ENCODE peak calls at places on chromosomes 7 and 10, in ten cellular contexts. One of them, this sample, is unnamed.

GRCh38 chr7:767941-768729 is 41.1 kb upstream of the PRKAR1B start:
- DNase-seq in PC-3: no peak
- DNase-seq in cardiac fibroblast: no peak
- DNase-seq in brain microvascular endothelial cell: peak
- DNase-seq in BE2C: peak
- DNase-seq in right lobe of liver: no peak
- DNase-seq in ascending aorta: no peak
- DNase-seq in HFF-Myc: no peak
- DNase-seq in choroid plexus epithelial cell: peak
- DNase-seq in tibial artery: no peak
- DNase-seq in this sample: peak

GRCh38 chr7:46909601-46910051 is 672.3 kb downstream of the TNS3 start:
- DNase-seq in PC-3: peak
- DNase-seq in cardiac fibroblast: peak
- DNase-seq in brain microvascular endothelial cell: peak
- DNase-seq in BE2C: no peak
- DNase-seq in right lobe of liver: no peak
- DNase-seq in ascending aorta: no peak
- DNase-seq in HFF-Myc: no peak
- DNase-seq in choroid plexus epithelial cell: peak
- DNase-seq in tibial artery: no peak
- DNase-seq in this sample: peak

GRCh38 chr10:4240641-4241197 is 455.7 kb upstream of the KLF6 start:
- DNase-seq in PC-3: no peak
- DNase-seq in cardiac fibroblast: peak
- DNase-seq in brain microvascular endothelial cell: peak
- DNase-seq in BE2C: no peak
- DNase-seq in right lobe of liver: no peak
- DNase-seq in ascending aorta: no peak
- DNase-seq in HFF-Myc: no peak
- DNase-seq in choroid plexus epithelial cell: peak
- DNase-seq in tibial artery: no peak
- DNase-seq in this sample: no peak

GRCh38 chr10:133356549-133356948 is 1.3 kb downstream of the FUOM start:
- DNase-seq in PC-3: no peak
- DNase-seq in cardiac fibroblast: no peak
- DNase-seq in brain microvascular endothelial cell: no peak
- DNase-seq in BE2C: no peak
- DNase-seq in right lobe of liver: no peak
- DNase-seq in ascending aorta: no peak
- DNase-seq in HFF-Myc: no peak
- DNase-seq in choroid plexus epithelial cell: no peak
- DNase-seq in tibial artery: no peak
- DNase-seq in this sample: no peak

GRCh38 chr10:69463886-69464285 is 12.6 kb downstream of the TSPAN15 start:
- DNase-seq in PC-3: no peak
- DNase-seq in cardiac fibroblast: no peak
- DNase-seq in brain microvascular endothelial cell: no peak
- DNase-seq in BE2C: no peak
- DNase-seq in right lobe of liver: no peak
- DNase-seq in ascending aorta: no peak
- DNase-seq in HFF-Myc: no peak
- DNase-seq in choroid plexus epithelial cell: no peak
- DNase-seq in tibial artery: no peak
- DNase-seq in this sample: no peak

GRCh38 chr10:94439275-94439861 is 37.0 kb downstream of the TBC1D12 start:
- DNase-seq in PC-3: no peak
- DNase-seq in cardiac fibroblast: peak
- DNase-seq in brain microvascular endothelial cell: no peak
- DNase-seq in BE2C: no peak
- DNase-seq in right lobe of liver: peak
- DNase-seq in ascending aorta: no peak
- DNase-seq in HFF-Myc: no peak
- DNase-seq in choroid plexus epithelial cell: peak
- DNase-seq in tibial artery: no peak
- DNase-seq in this sample: no peak

GRCh38 chr7:121545418-121545817 is 149.3 kb upstream of the FAM3C start:
- DNase-seq in PC-3: no peak
- DNase-seq in cardiac fibroblast: no peak
- DNase-seq in brain microvascular endothelial cell: no peak
- DNase-seq in BE2C: no peak
- DNase-seq in right lobe of liver: no peak
- DNase-seq in ascending aorta: no peak
- DNase-seq in HFF-Myc: no peak
- DNase-seq in choroid plexus epithelial cell: peak
- DNase-seq in tibial artery: no peak
- DNase-seq in this sample: peak

GRCh38 chr7:112420236-112420945 is 29.9 kb upstream of the IFRD1 start:
- DNase-seq in PC-3: peak
- DNase-seq in cardiac fibroblast: no peak
- DNase-seq in brain microvascular endothelial cell: no peak
- DNase-seq in BE2C: no peak
- DNase-seq in right lobe of liver: no peak
- DNase-seq in ascending aorta: no peak
- DNase-seq in HFF-Myc: peak
- DNase-seq in choroid plexus epithelial cell: peak
- DNase-seq in tibial artery: no peak
- DNase-seq in this sample: no peak

GRCh38 chr7:130490287-130490686 is 1.6 kb upstream of the MEST start:
- DNase-seq in PC-3: no peak
- DNase-seq in cardiac fibroblast: no peak
- DNase-seq in brain microvascular endothelial cell: no peak
- DNase-seq in BE2C: no peak
- DNase-seq in right lobe of liver: no peak
- DNase-seq in ascending aorta: no peak
- DNase-seq in HFF-Myc: no peak
- DNase-seq in choroid plexus epithelial cell: no peak
- DNase-seq in tibial artery: no peak
- DNase-seq in this sample: no peak

GRCh38 chr10:110725809-110726641 is 81.9 kb downstream of the RBM20 start:
- DNase-seq in PC-3: no peak
- DNase-seq in cardiac fibroblast: peak
- DNase-seq in brain microvascular endothelial cell: peak
- DNase-seq in BE2C: no peak
- DNase-seq in right lobe of liver: peak
- DNase-seq in ascending aorta: peak
- DNase-seq in HFF-Myc: no peak
- DNase-seq in choroid plexus epithelial cell: peak
- DNase-seq in tibial artery: no peak
- DNase-seq in this sample: no peak

GRCh38 chr7:90709501-90710465 is 113.7 kb downstream of the CDK14 start:
- DNase-seq in PC-3: peak
- DNase-seq in cardiac fibroblast: peak
- DNase-seq in brain microvascular endothelial cell: peak
- DNase-seq in BE2C: no peak
- DNase-seq in right lobe of liver: no peak
- DNase-seq in ascending aorta: no peak
- DNase-seq in HFF-Myc: no peak
- DNase-seq in choroid plexus epithelial cell: peak
- DNase-seq in tibial artery: peak
- DNase-seq in this sample: no peak
- H3K4me3 ChIP-seq in PC-3: no peak
- H3K4me3 ChIP-seq in cardiac fibroblast: no peak
- H3K4me3 ChIP-seq in brain microvascular endothelial cell: no peak
- H3K4me3 ChIP-seq in BE2C: no peak
- H3K4me3 ChIP-seq in right lobe of liver: no peak
- H3K4me3 ChIP-seq in ascending aorta: no peak
- H3K4me3 ChIP-seq in HFF-Myc: no peak
- H3K4me3 ChIP-seq in choroid plexus epithelial cell: no peak
- H3K4me3 ChIP-seq in tibial artery: peak
- H3K4me3 ChIP-seq in this sample: no peak

DNA sequence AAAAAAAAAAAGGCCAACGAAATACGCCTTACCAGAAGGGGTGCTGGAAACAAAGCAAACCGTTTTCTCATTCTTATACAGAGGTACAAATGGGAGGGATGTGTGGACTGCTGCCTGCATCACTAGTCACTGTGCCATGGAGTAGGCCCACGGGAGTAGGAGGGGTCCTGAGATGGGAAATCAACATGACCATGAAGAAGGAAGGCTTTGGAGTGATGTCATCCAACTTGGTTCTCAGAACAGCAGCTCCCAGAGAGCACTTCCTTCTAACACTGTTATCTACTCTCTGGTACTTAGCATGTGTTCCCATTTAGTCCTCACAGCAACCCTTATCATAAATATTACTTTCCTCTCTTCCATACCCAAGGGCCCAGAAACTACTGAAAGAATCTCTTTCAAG is 60.0 kb upstream of the LRGUK start:
- DNase-seq in PC-3: no peak
- DNase-seq in cardiac fibroblast: no peak
- DNase-seq in brain microvascular endothelial cell: no peak
- DNase-seq in BE2C: no peak
- DNase-seq in right lobe of liver: no peak
- DNase-seq in ascending aorta: no peak
- DNase-seq in HFF-Myc: no peak
- DNase-seq in choroid plexus epithelial cell: no peak
- DNase-seq in tibial artery: no peak
- DNase-seq in this sample: no peak
- TF ChIP-seq CTCF in PC-3: no peak
- TF ChIP-seq CTCF in cardiac fibroblast: no peak
- TF ChIP-seq CTCF in brain microvascular endothelial cell: no peak
- TF ChIP-seq CTCF in BE2C: no peak
- TF ChIP-seq CTCF in right lobe of liver: no peak
- TF ChIP-seq CTCF in ascending aorta: no peak
- TF ChIP-seq CTCF in HFF-Myc: no peak
- TF ChIP-seq CTCF in choroid plexus epithelial cell: no peak
- TF ChIP-seq CTCF in tibial artery: no peak
- TF ChIP-seq CTCF in this sample: no peak

GRCh38 chr7:99372275-99373085 is 2.0 kb upstream of the ARPC1B start:
- DNase-seq in PC-3: no peak
- DNase-seq in cardiac fibroblast: no peak
- DNase-seq in brain microvascular endothelial cell: peak
- DNase-seq in BE2C: no peak
- DNase-seq in right lobe of liver: no peak
- DNase-seq in ascending aorta: no peak
- DNase-seq in HFF-Myc: no peak
- DNase-seq in choroid plexus epithelial cell: peak
- DNase-seq in tibial artery: no peak
- DNase-seq in this sample: peak
- H3K4me3 ChIP-seq in PC-3: no peak
- H3K4me3 ChIP-seq in cardiac fibroblast: no peak
- H3K4me3 ChIP-seq in brain microvascular endothelial cell: no peak
- H3K4me3 ChIP-seq in BE2C: no peak
- H3K4me3 ChIP-seq in right lobe of liver: no peak
- H3K4me3 ChIP-seq in ascending aorta: no peak
- H3K4me3 ChIP-seq in HFF-Myc: no peak
- H3K4me3 ChIP-seq in choroid plexus epithelial cell: peak
- H3K4me3 ChIP-seq in tibial artery: no peak
- H3K4me3 ChIP-seq in this sample: peak

GRCh38 chr10:104881740-104882139 is 240.7 kb downstream of the SORCS3 start:
- DNase-seq in PC-3: no peak
- DNase-seq in cardiac fibroblast: no peak
- DNase-seq in brain microvascular endothelial cell: no peak
- DNase-seq in BE2C: no peak
- DNase-seq in right lobe of liver: no peak
- DNase-seq in ascending aorta: no peak
- DNase-seq in HFF-Myc: no peak
- DNase-seq in choroid plexus epithelial cell: no peak
- DNase-seq in tibial artery: no peak
- DNase-seq in this sample: no peak
- TF ChIP-seq CTCF in PC-3: no peak
- TF ChIP-seq CTCF in cardiac fibroblast: no peak
- TF ChIP-seq CTCF in brain microvascular endothelial cell: no peak
- TF ChIP-seq CTCF in BE2C: no peak
- TF ChIP-seq CTCF in right lobe of liver: no peak
- TF ChIP-seq CTCF in ascending aorta: no peak
- TF ChIP-seq CTCF in HFF-Myc: no peak
- TF ChIP-seq CTCF in choroid plexus epithelial cell: no peak
- TF ChIP-seq CTCF in tibial artery: no peak
- TF ChIP-seq CTCF in this sample: no peak

DNA sequence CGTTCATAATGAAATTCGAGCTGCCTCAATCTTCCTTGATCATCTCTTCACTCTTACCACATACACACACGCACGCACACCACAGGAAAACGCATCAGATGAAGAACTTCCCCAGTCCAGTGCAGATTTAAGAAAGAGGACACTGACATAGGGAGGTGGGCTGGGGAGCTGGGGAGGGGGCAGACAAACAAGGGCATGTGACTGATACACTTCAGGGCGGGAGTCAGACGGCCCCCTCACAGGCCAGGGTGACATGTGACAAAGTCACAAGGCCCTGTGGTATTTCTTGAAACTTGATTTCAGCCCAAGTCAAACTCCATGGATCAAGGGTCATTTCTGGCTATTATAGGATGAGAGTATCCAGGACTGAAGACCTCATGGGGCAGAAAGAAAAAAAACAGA is 82.6 kb downstream of the KCNMA1 start:
- DNase-seq in PC-3: no peak
- DNase-seq in cardiac fibroblast: no peak
- DNase-seq in brain microvascular endothelial cell: no peak
- DNase-seq in BE2C: no peak
- DNase-seq in right lobe of liver: peak
- DNase-seq in ascending aorta: no peak
- DNase-seq in HFF-Myc: no peak
- DNase-seq in choroid plexus epithelial cell: peak
- DNase-seq in tibial artery: peak
- DNase-seq in this sample: no peak
- H3K4me3 ChIP-seq in PC-3: no peak
- H3K4me3 ChIP-seq in cardiac fibroblast: no peak
- H3K4me3 ChIP-seq in brain microvascular endothelial cell: no peak
- H3K4me3 ChIP-seq in BE2C: no peak
- H3K4me3 ChIP-seq in right lobe of liver: no peak
- H3K4me3 ChIP-seq in ascending aorta: no peak
- H3K4me3 ChIP-seq in HFF-Myc: no peak
- H3K4me3 ChIP-seq in choroid plexus epithelial cell: no peak
- H3K4me3 ChIP-seq in tibial artery: no peak
- H3K4me3 ChIP-seq in this sample: no peak

GRCh38 chr7:40483630-40484029 is 348.8 kb downstream of the SUGCT start:
- DNase-seq in PC-3: peak
- DNase-seq in cardiac fibroblast: peak
- DNase-seq in brain microvascular endothelial cell: no peak
- DNase-seq in BE2C: no peak
- DNase-seq in right lobe of liver: no peak
- DNase-seq in ascending aorta: no peak
- DNase-seq in HFF-Myc: no peak
- DNase-seq in choroid plexus epithelial cell: peak
- DNase-seq in tibial artery: no peak
- DNase-seq in this sample: no peak
- TF ChIP-seq CTCF in PC-3: peak
- TF ChIP-seq CTCF in cardiac fibroblast: peak
- TF ChIP-seq CTCF in brain microvascular endothelial cell: peak
- TF ChIP-seq CTCF in BE2C: peak
- TF ChIP-seq CTCF in right lobe of liver: peak
- TF ChIP-seq CTCF in ascending aorta: no peak
- TF ChIP-seq CTCF in HFF-Myc: peak
- TF ChIP-seq CTCF in choroid plexus epithelial cell: peak
- TF ChIP-seq CTCF in tibial artery: peak
- TF ChIP-seq CTCF in this sample: no peak

GRCh38 chr10:45368181-45368580 is 5.8 kb upstream of the ALOX5 start:
- DNase-seq in PC-3: no peak
- DNase-seq in cardiac fibroblast: no peak
- DNase-seq in brain microvascular endothelial cell: no peak
- DNase-seq in BE2C: no peak
- DNase-seq in right lobe of liver: no peak
- DNase-seq in ascending aorta: no peak
- DNase-seq in HFF-Myc: no peak
- DNase-seq in choroid plexus epithelial cell: no peak
- DNase-seq in tibial artery: no peak
- DNase-seq in this sample: no peak
- H3K4me3 ChIP-seq in PC-3: no peak
- H3K4me3 ChIP-seq in cardiac fibroblast: no peak
- H3K4me3 ChIP-seq in brain microvascular endothelial cell: no peak
- H3K4me3 ChIP-seq in BE2C: no peak
- H3K4me3 ChIP-seq in right lobe of liver: no peak
- H3K4me3 ChIP-seq in ascending aorta: no peak
- H3K4me3 ChIP-seq in HFF-Myc: no peak
- H3K4me3 ChIP-seq in choroid plexus epithelial cell: no peak
- H3K4me3 ChIP-seq in tibial artery: no peak
- H3K4me3 ChIP-seq in this sample: no peak